ENCODE peak calls at places on chromosomes 16 and 17, in eight cellular contexts. C, H, S, R, F, M, V and L are unnamed samples.

GRCh38 chr16:188674-189073 is 8.4 kb downstream of the HBQ1 start:
- DNase-seq in F (no peak), M (no peak), C (no peak), V (no peak), H (no peak), S (no peak), R (no peak), L (no peak)

GRCh38 chr17:42424991-42425610 is 2.0 kb upstream of the CAVIN1 start:
- DNase-seq in S (no peak), C (no peak), F (no peak), V (peak), H (no peak), M (no peak), R (no peak), L (peak)

GRCh38 chr16:90019543-90020259 is 445 bp upstream of the DBNDD1 start:
- DNase-seq in R (no peak), S (peak), M (peak), V (peak), C (no peak), F (peak), H (peak), L (no peak)

GRCh38 chr16:88706965-88707871 is 915 bp downstream of the CTU2 start:
- DNase-seq in R (no peak), C (no peak), F (no peak), M (no peak), H (no peak), S (no peak), V (peak), L (no peak)

GRCh38 chr17:48494335-48494734 is 36.5 kb downstream of the HOXB1 start:
- DNase-seq in C (no peak), V (no peak), S (no peak), M (no peak), F (no peak), H (no peak), R (no peak), L (no peak)

GRCh38 chr16:46839986-46840443 is 9.0 kb upstream of the C16orf87 start:
- DNase-seq in F (no peak), R (no peak), S (no peak), M (no peak), V (no peak), C (no peak), H (no peak), L (no peak)

GRCh38 chr17:61219460-61219859 is 180.2 kb upstream of the TBX2 start:
- DNase-seq in M (no peak), F (no peak), H (no peak), S (no peak), V (no peak), C (no peak), R (no peak), L (no peak)

GRCh38 chr16:85448557-85449194 is 164.4 kb upstream of the GSE1 start:
- DNase-seq in H (no peak), C (no peak), F (peak), M (no peak), S (peak), V (no peak), R (no peak), L (no peak)

GRCh38 chr17:73126716-73127473 is 34.4 kb upstream of the SLC39A11 start:
- DNase-seq in R (no peak), S (no peak), M (no peak), F (no peak), V (no peak), H (peak), C (no peak), L (no peak)

GRCh38 chr16:67426950-67427349 is 4.0 kb upstream of the HSD11B2 start:
- DNase-seq in R (no peak), M (no peak), S (no peak), F (no peak), H (no peak), V (no peak), C (no peak), L (no peak)

GRCh38 chr17:81890447-81891302 is 711 bp downstream of the ALYREF start:
- DNase-seq in F (no peak), R (no peak), H (no peak), M (no peak), V (no peak), C (no peak), S (no peak), L (peak)

GRCh38 chr17:19433240-19433639 is 22.2 kb downstream of the RNF112 start:
- DNase-seq in F (no peak), R (no peak), H (no peak), C (no peak), M (no peak), V (no peak), S (no peak), L (no peak)

GRCh38 chr16:57480127-57480753 is 6.1 kb downstream of the DOK4 start:
- DNase-seq in V (peak), C (no peak), F (peak), M (peak), H (peak), R (no peak), S (peak), L (peak)

GRCh38 chr16:53159781-53160436 is 105.1 kb downstream of the CHD9 start:
- DNase-seq in R (peak), S (no peak), H (peak), F (no peak), V (peak), C (no peak), M (peak), L (no peak)

GRCh38 chr16:55478827-55479559 is at the start of gene MMP2:
- DNase-seq in C (peak), H (no peak), M (peak), S (peak), R (peak), V (no peak), F (peak), L (peak)

GRCh38 chr16:3690991-3691720 is 26.2 kb downstream of the TRAP1 start:
- DNase-seq in R (peak), M (no peak), C (no peak), H (peak), S (no peak), V (no peak), F (no peak), L (no peak)

GRCh38 chr16:80883159-80883642 is 78.8 kb upstream of the CDYL2 start:
- DNase-seq in M (no peak), F (peak), C (no peak), H (no peak), S (peak), R (no peak), V (no peak), L (no peak)

GRCh38 chr17:61510991-61511390 is 58.8 kb downstream of the TBX4 start:
- DNase-seq in V (no peak), H (no peak), R (no peak), S (no peak), F (no peak), C (no peak), M (no peak), L (no peak)

GRCh38 chr17:80678621-80679020 is 134.0 kb downstream of the RPTOR start:
- DNase-seq in M (no peak), R (no peak), V (no peak), H (no peak), F (no peak), S (no peak), C (no peak), L (no peak)
- TF ChIP-seq EP300 in M (no peak), R (no peak), V (no peak), H (no peak), F (no peak), S (no peak), C (no peak), L (no peak)

DNA sequence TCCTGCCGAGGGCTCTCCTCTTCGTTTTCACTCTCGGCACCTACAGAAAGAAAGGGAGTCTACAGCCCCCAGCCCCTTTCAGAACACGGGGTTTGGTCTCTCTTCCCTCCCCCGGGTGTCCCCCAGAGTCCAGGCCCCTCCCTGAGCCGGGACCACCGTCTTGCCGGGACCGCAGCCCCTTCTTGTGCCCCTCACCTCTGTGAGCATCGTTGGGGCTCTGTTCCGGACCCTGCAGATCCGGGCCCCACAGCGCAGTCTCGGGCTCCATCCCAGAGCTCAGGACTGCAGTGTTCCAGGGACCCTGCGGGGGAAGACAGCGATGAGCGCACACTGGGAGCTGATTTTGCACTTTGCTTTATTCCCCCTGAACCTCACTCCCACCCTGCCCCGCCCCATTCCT is 2.8 kb downstream of the ZNF629 start:
- DNase-seq in V (no peak), R (no peak), S (no peak), H (no peak), M (no peak), C (no peak), F (no peak), L (no peak)
- TF ChIP-seq EP300 in V (no peak), R (no peak), S (no peak), H (no peak), M (no peak), C (no peak), F (no peak), L (no peak)

DNA sequence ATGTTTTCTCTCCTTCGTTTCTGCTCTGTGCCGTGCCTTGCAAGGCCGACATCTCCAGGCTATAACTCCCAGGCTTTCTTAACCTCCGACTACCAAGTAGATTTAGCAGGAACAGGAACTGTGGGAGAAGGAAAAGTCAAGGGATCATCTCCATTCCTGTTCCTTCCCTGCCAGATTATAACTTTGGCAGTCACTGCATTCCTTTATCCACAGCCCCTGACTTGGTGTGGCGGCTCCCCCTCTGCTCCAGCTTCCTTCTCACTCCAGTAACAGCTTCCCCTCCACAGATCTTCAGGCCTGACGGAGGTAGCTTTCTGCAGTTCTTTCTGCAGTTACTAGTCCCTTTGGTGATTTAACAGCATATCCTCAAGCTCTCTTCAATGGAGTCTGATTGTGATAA is 234.6 kb upstream of the MON1B start:
- DNase-seq in H (no peak), V (no peak), F (no peak), C (no peak), M (no peak), S (no peak), R (no peak), L (no peak)
- TF ChIP-seq EP300 in H (no peak), V (no peak), F (no peak), C (no peak), M (no peak), S (no peak), R (no peak), L (no peak)

GRCh38 chr17:38329808-38330730 is 13.7 kb downstream of the GPR179 start:
- DNase-seq in S (no peak), V (no peak), H (no peak), F (no peak), M (no peak), C (no peak), R (no peak), L (no peak)

GRCh38 chr17:38328620-38329019 is 15.1 kb downstream of the GPR179 start:
- DNase-seq in R (no peak), V (no peak), H (no peak), M (no peak), S (no peak), F (no peak), C (no peak), L (no peak)

GRCh38 chr17:38330941-38331411 is 12.8 kb downstream of the GPR179 start:
- DNase-seq in V (no peak), S (peak), F (no peak), R (no peak), M (no peak), H (no peak), C (no peak), L (no peak)

GRCh38 chr17:38327936-38328335 is 15.8 kb downstream of the GPR179 start:
- DNase-seq in C (no peak), V (no peak), M (no peak), F (no peak), S (no peak), R (no peak), H (no peak), L (no peak)

GRCh38 chr17:38329284-38329683 is 14.5 kb downstream of the GPR179 start:
- DNase-seq in S (no peak), V (no peak), F (no peak), M (no peak), C (no peak), R (no peak), H (no peak), L (no peak)
- TF ChIP-seq EP300 in S (no peak), V (no peak), F (no peak), M (no peak), C (no peak), R (no peak), H (no peak), L (no peak)

GRCh38 chr16:29710227-29711219 is 31.5 kb downstream of the QPRT start:
- DNase-seq in V (peak), F (no peak), C (no peak), S (no peak), M (no peak), H (peak), R (peak), L (no peak)
- TF ChIP-seq EP300 in V (no peak), F (no peak), C (no peak), S (no peak), M (no peak), H (no peak), R (no peak), L (no peak)

DNA sequence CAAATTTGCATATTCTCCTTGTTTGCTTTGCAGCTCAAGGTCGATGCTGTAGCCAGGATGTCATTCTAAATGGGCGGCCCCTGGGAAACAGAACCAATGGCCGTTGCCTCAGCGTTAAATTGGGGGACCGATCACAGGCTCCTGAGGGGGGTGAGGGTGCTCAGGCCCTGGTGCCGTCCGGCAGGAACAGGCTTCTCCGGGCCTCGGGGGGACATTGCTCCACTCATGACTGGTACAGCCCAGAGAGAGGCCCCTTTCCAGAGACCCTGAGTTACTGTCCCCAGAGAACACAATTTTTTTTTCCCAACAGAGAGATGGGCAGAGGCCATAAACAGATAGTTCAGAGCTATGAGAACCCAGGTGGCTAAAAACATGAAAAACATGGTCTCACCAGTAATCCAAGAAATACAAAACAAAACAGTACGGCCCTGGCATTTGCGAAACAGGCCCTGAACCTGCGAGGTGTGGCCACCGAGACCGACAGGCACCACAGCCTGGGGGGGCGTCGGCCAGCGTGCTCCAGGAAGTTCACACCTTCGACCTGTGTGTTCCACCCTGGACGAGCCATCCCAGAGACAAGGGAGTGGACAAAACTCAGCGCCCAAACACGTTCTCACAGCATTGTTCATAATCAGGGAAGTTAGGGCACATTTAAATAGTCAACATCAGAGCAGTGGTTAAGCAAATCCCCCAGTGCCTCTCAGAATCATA is 82.8 kb downstream of the METRNL start:
- DNase-seq in H (no peak), R (peak), C (no peak), F (no peak), V (no peak), S (no peak), M (peak), L (peak)
- TF ChIP-seq EP300 in H (no peak), R (no peak), C (no peak), F (no peak), V (no peak), S (no peak), M (no peak), L (no peak)

GRCh38 chr17:27346228-27346899 is 52.5 kb downstream of the WSB1 start:
- DNase-seq in H (no peak), R (no peak), V (peak), C (no peak), S (no peak), F (no peak), M (no peak), L (no peak)

GRCh38 chr17:27343294-27343693 is 49.4 kb downstream of the WSB1 start:
- DNase-seq in S (no peak), V (no peak), R (no peak), C (no peak), F (no peak), M (no peak), H (no peak), L (no peak)

GRCh38 chr17:27343972-27344607 is 50.2 kb downstream of the WSB1 start:
- DNase-seq in F (no peak), M (no peak), R (no peak), C (no peak), S (no peak), H (no peak), V (no peak), L (no peak)

GRCh38 chr17:27348196-27348595 is 54.3 kb downstream of the WSB1 start:
- DNase-seq in R (no peak), F (no peak), S (no peak), H (no peak), V (no peak), M (no peak), C (no peak), L (no peak)

GRCh38 chr17:27345141-27345904 is 51.4 kb downstream of the WSB1 start:
- DNase-seq in F (no peak), C (no peak), S (no peak), R (no peak), M (no peak), V (peak), H (no peak), L (no peak)
- TF ChIP-seq EP300 in F (no peak), C (no peak), S (no peak), R (no peak), M (no peak), V (no peak), H (no peak), L (no peak)

GRCh38 chr17:60163108-60163784 is 13.5 kb downstream of the CA4 start:
- DNase-seq in V (no peak), M (no peak), C (no peak), F (no peak), R (no peak), S (no peak), H (no peak), L (no peak)
- TF ChIP-seq EP300 in V (no peak), M (no peak), C (no peak), F (no peak), R (no peak), S (no peak), H (no peak), L (no peak)

DNA sequence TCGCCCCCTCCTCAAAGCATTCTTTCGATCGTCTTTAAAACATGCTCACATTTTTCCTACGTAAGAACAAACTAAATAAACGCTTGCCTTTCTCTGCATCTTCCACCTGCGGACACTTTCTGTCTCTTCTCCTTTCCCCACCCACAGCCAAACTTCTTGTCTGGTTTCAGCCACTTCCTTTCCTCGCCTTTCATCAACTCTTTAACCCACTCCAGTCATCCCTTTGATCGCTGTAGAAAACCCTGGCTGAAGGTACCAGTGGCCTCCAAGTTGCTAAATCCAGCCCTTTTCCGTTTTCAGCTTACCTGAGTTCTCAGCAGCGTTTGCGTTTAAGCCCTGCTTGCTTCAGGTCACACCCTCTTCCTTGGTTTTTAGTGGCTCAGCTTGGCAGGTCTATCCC is 483 bp downstream of the RPA1 start:
- DNase-seq in V (no peak), M (no peak), R (no peak), S (no peak), F (peak), H (peak), C (no peak), L (no peak)
- TF ChIP-seq EP300 in V (no peak), M (no peak), R (no peak), S (no peak), F (no peak), H (no peak), C (no peak), L (no peak)